ENCODE peak calls at places on chromosome 7, in five cellular contexts. O is SK-N-SH, C is HCT116, H is H1, V is A549. U is an unnamed sample.

GRCh38 chr7:129764685-129765084 is 153.2 kb downstream of the NRF1 start:
- DNase-seq in H (no peak), V (no peak), O (no peak), C (no peak), U (no peak)

GRCh38 chr7:50791921-50792341 is 9.2 kb upstream of the GRB10 start:
- DNase-seq in H (no peak), V (peak), C (no peak), O (no peak), U (peak)

GRCh38 chr7:2546776-2547586 is 8.3 kb downstream of the BRAT1 start:
- DNase-seq in V (no peak), H (no peak), O (peak), C (no peak), U (no peak)

GRCh38 chr7:38905026-38905759 is 3.8 kb downstream of the VPS41 start:
- DNase-seq in V (no peak), C (no peak), O (no peak), H (no peak), U (no peak)

GRCh38 chr7:19090526-19090925 is 26.9 kb downstream of the TWIST1 start:
- DNase-seq in C (no peak), O (no peak), V (no peak), H (no peak), U (no peak)

GRCh38 chr7:42745357-42746022 is 166.4 kb downstream of the C7orf25 start:
- DNase-seq in V (peak), O (peak), H (peak), C (peak), U (peak)

GRCh38 chr7:102468416-102469350 is 3.9 kb downstream of the LRWD1 start:
- DNase-seq in C (no peak), V (no peak), H (peak), O (no peak), U (no peak)

GRCh38 chr7:30563326-30563942 is 31.2 kb upstream of the GARS1 start:
- DNase-seq in O (no peak), H (no peak), V (no peak), C (no peak), U (peak)

GRCh38 chr7:107622429-107622828 is 38.2 kb upstream of the SLC26A4 start:
- DNase-seq in O (no peak), V (no peak), C (no peak), H (no peak), U (peak)

GRCh38 chr7:4108951-4109350 is 573.1 kb upstream of the FOXK1 start:
- DNase-seq in V (no peak), O (no peak), H (no peak), C (no peak), U (no peak)

GRCh38 chr7:136869006-136869961 is 832 bp downstream of the CHRM2 start:
- DNase-seq in O (peak), H (peak), V (no peak), C (no peak), U (no peak)

DNA sequence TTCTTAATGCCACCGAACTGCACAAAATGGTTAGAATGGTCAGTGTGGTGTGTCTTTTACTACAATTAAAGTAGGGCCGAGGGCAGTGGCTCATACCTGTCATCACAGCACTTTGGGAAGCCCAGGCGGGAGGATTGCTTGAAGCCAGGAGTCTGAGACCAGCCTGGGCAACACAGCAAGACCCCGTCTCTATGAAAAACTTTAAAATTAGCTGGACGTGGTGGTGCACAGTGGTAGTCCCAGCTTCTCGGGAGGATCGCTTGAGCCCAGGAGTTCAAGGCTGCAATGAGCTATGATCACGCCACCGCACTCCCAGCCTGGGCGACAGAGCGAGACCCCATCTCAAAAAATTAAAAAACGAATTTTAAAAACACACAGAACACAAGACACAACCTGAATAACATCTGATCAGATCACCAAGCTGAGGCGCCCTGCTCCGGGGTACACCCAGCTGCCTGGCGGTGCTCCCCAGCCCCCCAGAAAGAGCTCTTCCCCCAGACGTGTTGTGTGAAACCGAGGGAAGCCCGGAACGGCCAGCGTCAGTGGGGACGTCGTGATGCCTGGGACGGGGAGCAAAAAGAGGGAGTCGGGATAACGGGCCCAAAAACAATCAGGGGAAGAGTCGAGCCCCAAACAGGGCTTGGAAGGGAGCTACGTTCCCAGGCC is 80.6 kb upstream of the PDGFA start:
- DNase-seq in O (no peak), H (no peak), V (no peak), C (no peak), U (no peak)
- H3K4me3 ChIP-seq in O (no peak), H (no peak), V (no peak), C (no peak), U (no peak)

DNA sequence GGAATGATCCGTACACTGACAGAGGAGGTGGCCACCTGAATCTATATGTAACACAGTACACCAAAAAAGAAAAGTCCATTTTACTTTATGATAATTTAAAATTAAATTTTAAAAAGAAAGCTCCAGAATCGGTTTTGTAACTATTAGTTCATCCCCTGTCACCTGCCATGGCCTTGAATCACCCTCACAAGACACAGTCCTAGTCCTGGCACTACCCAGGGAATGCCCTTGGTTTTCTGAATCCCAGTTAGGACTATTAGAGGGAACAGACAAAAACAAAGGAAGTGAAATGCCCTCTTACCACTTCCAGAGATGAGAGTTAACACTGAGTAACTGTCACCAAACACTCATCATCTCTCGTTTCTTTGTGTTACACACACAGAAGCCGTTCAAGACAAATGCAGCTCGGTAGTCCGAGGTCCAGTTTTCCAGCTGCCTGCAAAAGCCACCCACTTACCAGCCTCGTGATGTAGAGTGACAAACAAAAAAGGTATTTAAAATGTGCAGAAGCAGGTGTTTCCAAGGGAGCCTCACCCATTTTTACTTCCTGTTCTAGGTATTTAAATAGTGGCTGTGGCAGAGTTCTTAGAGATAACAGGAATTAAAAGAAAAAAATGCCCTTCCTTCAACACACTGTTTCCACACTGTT is 6.1 kb downstream of the PTPRN2 start:
- DNase-seq in O (no peak), C (no peak), V (no peak), H (no peak), U (no peak)
- TF ChIP-seq MAX in O (no peak), C (no peak), V (no peak), H (no peak), U (no peak)

DNA sequence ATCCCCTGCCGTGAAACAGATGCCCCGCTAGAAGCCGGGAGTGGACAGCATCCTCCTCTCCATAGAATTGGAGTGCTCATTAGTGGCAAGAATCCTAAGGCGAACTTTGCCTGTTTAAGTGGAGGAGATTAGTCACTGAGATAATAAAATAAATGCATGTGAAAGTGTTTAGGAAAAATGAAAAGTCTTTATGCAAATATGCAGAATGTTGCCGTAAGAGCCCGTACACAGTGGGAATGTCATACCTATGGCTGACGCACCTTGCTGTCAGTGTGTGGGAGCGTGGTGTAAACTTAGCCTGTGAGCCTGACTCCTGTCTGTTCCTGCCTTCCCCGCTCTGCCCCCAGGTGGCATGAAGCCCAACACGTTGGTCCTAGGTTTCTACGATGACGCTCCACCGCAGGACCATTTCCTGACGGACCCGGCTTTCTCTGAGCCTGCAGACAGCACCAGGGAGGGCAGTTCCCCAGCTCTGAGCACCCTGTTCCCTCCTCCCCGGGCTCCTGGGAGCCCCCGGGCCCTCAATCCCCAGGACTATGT is 1.7 kb upstream of the TRIP6 start:
- DNase-seq in V (no peak), O (peak), C (peak), H (no peak), U (no peak)
- H3K4me3 ChIP-seq in V (no peak), O (no peak), C (peak), H (no peak), U (no peak)

DNA sequence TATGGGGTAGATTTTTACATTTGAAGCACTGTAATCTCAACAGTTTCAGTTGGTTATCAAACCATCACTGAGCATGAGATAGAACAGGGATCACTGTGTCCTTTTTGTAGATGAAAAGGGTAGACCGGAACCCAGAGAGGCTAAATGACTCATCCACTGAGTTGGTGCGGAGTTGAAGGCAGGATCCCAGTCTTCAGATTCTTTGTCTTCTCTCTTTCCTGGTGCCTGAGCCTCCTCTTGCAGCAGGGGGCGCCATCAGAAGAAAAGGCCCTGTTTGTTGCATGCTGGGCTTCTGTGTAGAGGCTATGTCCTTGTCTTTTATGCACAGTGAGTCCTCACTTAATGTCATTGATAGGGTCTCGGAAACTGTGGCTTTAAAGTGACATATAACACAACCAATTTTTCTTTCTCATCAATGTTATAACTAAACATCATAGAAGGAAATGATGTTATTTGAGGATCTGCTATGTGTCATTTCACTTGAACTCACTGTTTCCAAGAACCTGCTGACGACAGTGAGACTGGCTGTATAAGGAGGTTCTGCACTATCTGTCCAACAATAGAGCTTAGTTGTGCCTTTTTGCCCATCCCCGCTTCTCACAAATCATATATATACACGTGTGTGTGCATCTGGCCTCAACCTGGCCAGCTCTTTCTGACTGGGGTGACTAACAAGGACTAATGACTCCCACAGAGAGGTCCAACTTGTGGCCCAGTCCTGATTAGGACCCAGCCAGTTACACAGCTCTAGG is 14.3 kb downstream of the ZNF282 start:
- DNase-seq in V (peak), O (peak), C (peak), H (peak), U (peak)
- TF ChIP-seq MAX in V (no peak), O (no peak), C (no peak), H (no peak), U (no peak)

U was measured in NB4.